ENCODE peak calls at places on chromosome 12, in eight cellular contexts. One of them, this sample, is unnamed.

GRCh38 chr12:86801439-86801838 is 545.2 kb upstream of the MGAT4C start:
- DNase-seq in T-helper 1 cell: no peak
- DNase-seq in stimulated activated CD4-positive, alpha-beta T cell treated with anti-CD3 and anti-CD28 coated beads, Interleukin-1b, Interleukin-23, amount 100 ng/mL, for 24 hours: no peak
- DNase-seq in brain microvascular endothelial cell: no peak
- DNase-seq in G401: no peak
- DNase-seq in substantia nigra: no peak
- DNase-seq in iris pigment epithelial cell: no peak
- DNase-seq in KG1: no peak
- DNase-seq in this sample: no peak

GRCh38 chr12:4572670-4573069 is 10.7 kb downstream of the DYRK4 start:
- DNase-seq in iris pigment epithelial cell: no peak
- DNase-seq in stimulated activated CD4-positive, alpha-beta T cell treated with anti-CD3 and anti-CD28 coated beads, Interleukin-1b, Interleukin-23, amount 100 ng/mL, for 24 hours: no peak
- DNase-seq in substantia nigra: no peak
- DNase-seq in brain microvascular endothelial cell: no peak
- DNase-seq in G401: no peak
- DNase-seq in KG1: no peak
- DNase-seq in T-helper 1 cell: no peak
- DNase-seq in this sample: peak; percentile 62

GRCh38 chr12:89276860-89277259 is 75.4 kb downstream of the DUSP6 start:
- DNase-seq in KG1: no peak
- DNase-seq in G401: no peak
- DNase-seq in stimulated activated CD4-positive, alpha-beta T cell treated with anti-CD3 and anti-CD28 coated beads, Interleukin-1b, Interleukin-23, amount 100 ng/mL, for 24 hours: no peak
- DNase-seq in brain microvascular endothelial cell: no peak
- DNase-seq in iris pigment epithelial cell: peak; percentile 5
- DNase-seq in T-helper 1 cell: no peak
- DNase-seq in substantia nigra: no peak
- DNase-seq in this sample: no peak

GRCh38 chr12:3164454-3165310 is 87.5 kb downstream of the TSPAN9 start:
- DNase-seq in brain microvascular endothelial cell: no peak
- DNase-seq in G401: peak; percentile 84
- DNase-seq in stimulated activated CD4-positive, alpha-beta T cell treated with anti-CD3 and anti-CD28 coated beads, Interleukin-1b, Interleukin-23, amount 100 ng/mL, for 24 hours: no peak
- DNase-seq in KG1: no peak
- DNase-seq in iris pigment epithelial cell: peak; percentile 49
- DNase-seq in T-helper 1 cell: no peak
- DNase-seq in substantia nigra: no peak
- DNase-seq in this sample: no peak

GRCh38 chr12:120760349-120761245 is 35.0 kb downstream of the ACADS start:
- DNase-seq in T-helper 1 cell: peak; percentile 19
- DNase-seq in substantia nigra: no peak
- DNase-seq in iris pigment epithelial cell: no peak
- DNase-seq in brain microvascular endothelial cell: no peak
- DNase-seq in G401: no peak
- DNase-seq in stimulated activated CD4-positive, alpha-beta T cell treated with anti-CD3 and anti-CD28 coated beads, Interleukin-1b, Interleukin-23, amount 100 ng/mL, for 24 hours: no peak
- DNase-seq in KG1: no peak
- DNase-seq in this sample: no peak

GRCh38 chr12:12010277-12011031 is 60.3 kb upstream of the BCL2L14 start:
- DNase-seq in G401: no peak
- DNase-seq in brain microvascular endothelial cell: peak; percentile 44
- DNase-seq in T-helper 1 cell: peak; percentile 34
- DNase-seq in stimulated activated CD4-positive, alpha-beta T cell treated with anti-CD3 and anti-CD28 coated beads, Interleukin-1b, Interleukin-23, amount 100 ng/mL, for 24 hours: no peak
- DNase-seq in substantia nigra: peak; percentile 70
- DNase-seq in iris pigment epithelial cell: peak; percentile 78
- DNase-seq in KG1: peak; percentile 66
- DNase-seq in this sample: peak; percentile 71

GRCh38 chr12:26118356-26118755 is 6.5 kb downstream of the BHLHE41 start:
- DNase-seq in T-helper 1 cell: no peak
- DNase-seq in brain microvascular endothelial cell: no peak
- DNase-seq in G401: no peak
- DNase-seq in KG1: no peak
- DNase-seq in iris pigment epithelial cell: no peak
- DNase-seq in stimulated activated CD4-positive, alpha-beta T cell treated with anti-CD3 and anti-CD28 coated beads, Interleukin-1b, Interleukin-23, amount 100 ng/mL, for 24 hours: no peak
- DNase-seq in substantia nigra: no peak
- DNase-seq in this sample: no peak

GRCh38 chr12:131101006-131101405 is 147.3 kb downstream of the ADGRD1 start:
- DNase-seq in brain microvascular endothelial cell: no peak
- DNase-seq in T-helper 1 cell: no peak
- DNase-seq in KG1: no peak
- DNase-seq in substantia nigra: no peak
- DNase-seq in G401: no peak
- DNase-seq in iris pigment epithelial cell: no peak
- DNase-seq in stimulated activated CD4-positive, alpha-beta T cell treated with anti-CD3 and anti-CD28 coated beads, Interleukin-1b, Interleukin-23, amount 100 ng/mL, for 24 hours: no peak
- DNase-seq in this sample: no peak

GRCh38 chr12:12807970-12808702 is 5.0 kb upstream of the DDX47 start:
- DNase-seq in iris pigment epithelial cell: peak; percentile 57
- DNase-seq in stimulated activated CD4-positive, alpha-beta T cell treated with anti-CD3 and anti-CD28 coated beads, Interleukin-1b, Interleukin-23, amount 100 ng/mL, for 24 hours: no peak
- DNase-seq in substantia nigra: no peak
- DNase-seq in G401: no peak
- DNase-seq in T-helper 1 cell: peak; percentile 43
- DNase-seq in brain microvascular endothelial cell: no peak
- DNase-seq in KG1: no peak
- DNase-seq in this sample: no peak

GRCh38 chr12:38875571-38876228 is 29.7 kb downstream of the CPNE8 start:
- DNase-seq in KG1: no peak
- DNase-seq in T-helper 1 cell: no peak
- DNase-seq in brain microvascular endothelial cell: no peak
- DNase-seq in iris pigment epithelial cell: no peak
- DNase-seq in substantia nigra: no peak
- DNase-seq in stimulated activated CD4-positive, alpha-beta T cell treated with anti-CD3 and anti-CD28 coated beads, Interleukin-1b, Interleukin-23, amount 100 ng/mL, for 24 hours: no peak
- DNase-seq in G401: no peak
- DNase-seq in this sample: no peak

GRCh38 chr12:108211161-108211560 is 82.1 kb downstream of the WSCD2 start:
- DNase-seq in brain microvascular endothelial cell: no peak
- DNase-seq in substantia nigra: no peak
- DNase-seq in G401: no peak
- DNase-seq in KG1: no peak
- DNase-seq in iris pigment epithelial cell: no peak
- DNase-seq in T-helper 1 cell: no peak
- DNase-seq in stimulated activated CD4-positive, alpha-beta T cell treated with anti-CD3 and anti-CD28 coated beads, Interleukin-1b, Interleukin-23, amount 100 ng/mL, for 24 hours: no peak
- DNase-seq in this sample: no peak

GRCh38 chr12:116442981-116443380 is 116.2 kb upstream of the MAP1LC3B2 start:
- DNase-seq in KG1: no peak
- DNase-seq in iris pigment epithelial cell: peak; percentile 36
- DNase-seq in stimulated activated CD4-positive, alpha-beta T cell treated with anti-CD3 and anti-CD28 coated beads, Interleukin-1b, Interleukin-23, amount 100 ng/mL, for 24 hours: no peak
- DNase-seq in G401: no peak
- DNase-seq in substantia nigra: no peak
- DNase-seq in T-helper 1 cell: no peak
- DNase-seq in brain microvascular endothelial cell: no peak
- DNase-seq in this sample: no peak

GRCh38 chr12:47102406-47102805 is 22.6 kb upstream of the AMIGO2 start:
- DNase-seq in KG1: no peak
- DNase-seq in stimulated activated CD4-positive, alpha-beta T cell treated with anti-CD3 and anti-CD28 coated beads, Interleukin-1b, Interleukin-23, amount 100 ng/mL, for 24 hours: no peak
- DNase-seq in T-helper 1 cell: no peak
- DNase-seq in G401: peak; percentile 34
- DNase-seq in iris pigment epithelial cell: no peak
- DNase-seq in substantia nigra: no peak
- DNase-seq in brain microvascular endothelial cell: no peak
- DNase-seq in this sample: no peak

This sample was measured in CMK.